ENCODE peak calls at places on chromosome 21, in five cellular contexts. One of them, this sample, is unnamed.

GRCh38 chr21:31182231-31183129 is 144.2 kb upstream of the KRTAP19-8 start:
- DNase-seq in A549: no peak
- DNase-seq in HepG2: no peak
- DNase-seq in GM12878: no peak
- DNase-seq in K562: no peak
- DNase-seq in this sample: no peak

GRCh38 chr21:29084372-29084771 is 10.9 kb upstream of the CCT8 start:
- DNase-seq in A549: no peak
- DNase-seq in HepG2: no peak
- DNase-seq in GM12878: no peak
- DNase-seq in K562: no peak
- DNase-seq in this sample: no peak

GRCh38 chr21:39867198-39867650 is at the start of gene PCP4:
- DNase-seq in A549: peak
- DNase-seq in HepG2: peak
- DNase-seq in GM12878: no peak
- DNase-seq in K562: peak
- DNase-seq in this sample: peak

GRCh38 chr21:28712396-28712795 is 280.3 kb downstream of the LTN1 start:
- DNase-seq in A549: no peak
- DNase-seq in HepG2: no peak
- DNase-seq in GM12878: no peak
- DNase-seq in K562: no peak
- DNase-seq in this sample: no peak

GRCh38 chr21:21952566-21952965 is 954.4 kb downstream of the NCAM2 start:
- DNase-seq in A549: no peak
- DNase-seq in HepG2: no peak
- DNase-seq in GM12878: no peak
- DNase-seq in K562: no peak
- DNase-seq in this sample: no peak

GRCh38 chr21:27693376-27693775 is 726.5 kb upstream of the ADAMTS5 start:
- DNase-seq in A549: no peak
- DNase-seq in HepG2: no peak
- DNase-seq in GM12878: no peak
- DNase-seq in K562: no peak
- DNase-seq in this sample: no peak

GRCh38 chr21:27173052-27173451 is 206.2 kb upstream of the ADAMTS5 start:
- DNase-seq in A549: no peak
- DNase-seq in HepG2: no peak
- DNase-seq in GM12878: no peak
- DNase-seq in K562: no peak
- DNase-seq in this sample: no peak

GRCh38 chr21:15121655-15122120 is 56.9 kb upstream of the NRIP1 start:
- DNase-seq in A549: peak
- DNase-seq in HepG2: peak
- DNase-seq in GM12878: no peak
- DNase-seq in K562: no peak
- DNase-seq in this sample: no peak

GRCh38 chr21:21439761-21440160 is 441.6 kb downstream of the NCAM2 start:
- DNase-seq in A549: no peak
- DNase-seq in HepG2: no peak
- DNase-seq in GM12878: no peak
- DNase-seq in K562: no peak
- DNase-seq in this sample: no peak

GRCh38 chr21:22881131-22881530 is 1882.9 kb downstream of the NCAM2 start:
- DNase-seq in A549: no peak
- DNase-seq in HepG2: no peak
- DNase-seq in GM12878: no peak
- DNase-seq in K562: no peak
- DNase-seq in this sample: no peak

GRCh38 chr21:37257526-37257966 is 9.6 kb downstream of the VPS26C start:
- DNase-seq in A549: peak
- DNase-seq in HepG2: peak
- DNase-seq in GM12878: no peak
- DNase-seq in K562: no peak
- DNase-seq in this sample: no peak

GRCh38 chr21:20591294-20591693 is 406.9 kb upstream of the NCAM2 start:
- DNase-seq in A549: no peak
- DNase-seq in HepG2: no peak
- DNase-seq in GM12878: no peak
- DNase-seq in K562: no peak
- DNase-seq in this sample: no peak

GRCh38 chr21:41066086-41066938 is 101.6 kb upstream of the BACE2 start:
- DNase-seq in A549: no peak
- DNase-seq in HepG2: no peak
- DNase-seq in GM12878: no peak
- DNase-seq in K562: no peak
- DNase-seq in this sample: no peak

GRCh38 chr21:36816556-36817130 is 117.7 kb downstream of the SIM2 start:
- DNase-seq in A549: no peak
- DNase-seq in HepG2: no peak
- DNase-seq in GM12878: no peak
- DNase-seq in K562: no peak
- DNase-seq in this sample: no peak

GRCh38 chr21:37430184-37430821 is 63.7 kb downstream of the DYRK1A start:
- DNase-seq in A549: no peak
- DNase-seq in HepG2: peak
- DNase-seq in GM12878: no peak
- DNase-seq in K562: no peak
- DNase-seq in this sample: no peak

GRCh38 chr21:36695671-36696389 is 3.1 kb upstream of the SIM2 start:
- DNase-seq in A549: no peak
- DNase-seq in HepG2: no peak
- DNase-seq in GM12878: no peak
- DNase-seq in K562: no peak
- DNase-seq in this sample: peak

GRCh38 chr21:28614816-28615215 is 377.9 kb downstream of the LTN1 start:
- DNase-seq in A549: no peak
- DNase-seq in HepG2: no peak
- DNase-seq in GM12878: no peak
- DNase-seq in K562: no peak
- DNase-seq in this sample: no peak

GRCh38 chr21:30984897-30985296 is 53.4 kb downstream of the KRTAP19-8 start:
- DNase-seq in A549: no peak
- DNase-seq in HepG2: no peak
- DNase-seq in GM12878: no peak
- DNase-seq in K562: no peak
- DNase-seq in this sample: no peak

GRCh38 chr21:43299441-43300277 is 127.3 kb downstream of the SIK1 start:
- DNase-seq in A549: no peak
- DNase-seq in HepG2: peak
- DNase-seq in GM12878: no peak
- DNase-seq in K562: no peak
- DNase-seq in this sample: no peak

GRCh38 chr21:43328591-43329360 is 98.2 kb downstream of the SIK1 start:
- DNase-seq in A549: no peak
- DNase-seq in HepG2: no peak
- DNase-seq in GM12878: no peak
- DNase-seq in K562: no peak
- DNase-seq in this sample: no peak

GRCh38 chr21:37571442-37571841 is 204.9 kb downstream of the DYRK1A start:
- DNase-seq in A549: no peak
- DNase-seq in HepG2: no peak
- DNase-seq in GM12878: no peak
- DNase-seq in K562: no peak
- DNase-seq in this sample: no peak

GRCh38 chr21:21003701-21004100 is 5.5 kb downstream of the NCAM2 start:
- DNase-seq in A549: peak
- DNase-seq in HepG2: peak
- DNase-seq in GM12878: no peak
- DNase-seq in K562: peak
- DNase-seq in this sample: peak

GRCh38 chr21:29190920-29191319 is 60.5 kb downstream of the MAP3K7CL start:
- DNase-seq in A549: peak
- DNase-seq in HepG2: peak
- DNase-seq in GM12878: no peak
- DNase-seq in K562: no peak
- DNase-seq in this sample: no peak

GRCh38 chr21:31180256-31181088 is 142.2 kb upstream of the KRTAP19-8 start:
- DNase-seq in A549: peak
- DNase-seq in HepG2: peak
- DNase-seq in GM12878: no peak
- DNase-seq in K562: peak
- DNase-seq in this sample: no peak

GRCh38 chr21:14567557-14568279 is 21.6 kb upstream of the SAMSN1 start:
- DNase-seq in A549: no peak
- DNase-seq in HepG2: no peak
- DNase-seq in GM12878: no peak
- DNase-seq in K562: no peak
- DNase-seq in this sample: no peak

GRCh38 chr21:28111151-28111619 is 881.5 kb downstream of the LTN1 start:
- DNase-seq in A549: no peak
- DNase-seq in HepG2: no peak
- DNase-seq in GM12878: no peak
- DNase-seq in K562: no peak
- DNase-seq in this sample: no peak

GRCh38 chr21:46096596-46096981 is 1.3 kb upstream of the COL6A2 start:
- DNase-seq in A549: no peak
- DNase-seq in HepG2: no peak
- DNase-seq in GM12878: no peak
- DNase-seq in K562: no peak
- DNase-seq in this sample: peak
- TF ChIP-seq ESRRA in A549: no peak
- TF ChIP-seq ESRRA in HepG2: no peak
- TF ChIP-seq ESRRA in GM12878: no peak
- TF ChIP-seq ESRRA in K562: no peak
- TF ChIP-seq ESRRA in this sample: no peak

DNA sequence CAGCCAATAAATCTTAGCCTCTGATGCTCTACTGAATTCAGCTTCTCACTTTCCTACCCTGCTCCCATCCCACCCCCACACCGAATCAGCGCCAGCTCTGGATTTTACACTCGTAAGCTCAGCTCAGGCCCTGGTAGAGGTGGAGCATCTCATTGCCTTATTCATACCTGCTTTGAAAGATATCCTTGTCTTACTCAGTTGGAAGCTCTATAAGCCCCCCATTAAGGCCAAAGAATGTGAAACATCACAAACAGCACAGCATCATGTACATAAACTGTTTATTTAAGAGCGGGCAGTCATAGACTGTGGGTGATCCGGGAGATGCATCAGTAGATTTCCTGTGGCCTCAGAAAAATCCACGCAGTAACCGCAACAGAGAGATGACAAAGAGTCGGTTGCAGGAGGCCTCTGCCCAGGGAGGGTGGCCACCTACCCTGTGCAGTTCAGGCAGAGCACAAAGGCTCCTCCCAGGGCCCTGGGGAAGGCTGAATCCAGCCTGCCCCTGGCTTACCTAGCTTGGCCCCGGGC is 36.4 kb upstream of the ETS2 start:
- DNase-seq in A549: peak
- DNase-seq in HepG2: no peak
- DNase-seq in GM12878: no peak
- DNase-seq in K562: no peak
- DNase-seq in this sample: no peak
- TF ChIP-seq ESRRA in A549: no peak
- TF ChIP-seq ESRRA in HepG2: no peak
- TF ChIP-seq ESRRA in GM12878: no peak
- TF ChIP-seq ESRRA in K562: no peak
- TF ChIP-seq ESRRA in this sample: no peak

DNA sequence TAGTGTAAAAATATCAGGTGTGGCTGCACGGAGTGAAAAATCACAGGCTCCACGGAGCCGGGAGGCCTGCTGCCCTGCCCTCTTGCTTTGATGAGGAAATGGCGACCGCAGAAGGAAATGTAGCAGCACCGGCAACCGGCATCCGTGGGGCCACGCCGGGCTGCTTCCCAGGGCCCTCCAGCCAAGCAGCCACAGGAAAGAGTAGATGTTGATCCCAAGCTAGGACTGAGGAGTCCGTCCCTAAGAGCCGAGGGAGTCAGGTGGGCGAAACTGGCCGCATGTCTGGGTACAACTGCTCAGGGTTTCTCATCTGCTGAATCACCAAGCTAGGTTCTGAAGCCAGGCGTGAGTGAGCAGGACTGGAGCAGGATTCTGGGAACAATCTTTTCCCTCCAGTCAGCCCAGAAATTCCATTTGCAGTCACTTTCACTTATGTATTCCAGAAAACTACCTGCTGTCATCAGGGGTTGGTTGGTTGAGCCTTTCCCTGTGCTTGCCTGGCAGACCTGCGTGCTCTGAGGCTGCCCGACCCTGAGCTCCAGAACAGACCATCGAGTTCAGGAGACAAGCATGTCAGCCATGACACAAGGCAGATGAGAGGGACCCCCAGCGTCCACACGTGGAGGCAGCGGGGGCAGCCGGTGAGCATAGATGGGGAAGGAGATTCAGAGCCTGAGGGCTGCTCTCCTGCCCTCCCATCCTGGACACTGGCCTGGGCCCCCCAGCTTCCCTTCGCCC is 5.8 kb upstream of the ITGB2 start:
- DNase-seq in A549: no peak
- DNase-seq in HepG2: no peak
- DNase-seq in GM12878: no peak
- DNase-seq in K562: no peak
- DNase-seq in this sample: no peak
- TF ChIP-seq ESRRA in A549: no peak
- TF ChIP-seq ESRRA in HepG2: no peak
- TF ChIP-seq ESRRA in GM12878: no peak
- TF ChIP-seq ESRRA in K562: no peak
- TF ChIP-seq ESRRA in this sample: no peak

GRCh38 chr21:42299324-42300044 is 15.7 kb downstream of the TFF3 start:
- DNase-seq in A549: no peak
- DNase-seq in HepG2: no peak
- DNase-seq in GM12878: no peak
- DNase-seq in K562: no peak
- DNase-seq in this sample: no peak

GRCh38 chr21:42298657-42299056 is 16.6 kb downstream of the TFF3 start:
- DNase-seq in A549: no peak
- DNase-seq in HepG2: no peak
- DNase-seq in GM12878: no peak
- DNase-seq in K562: no peak
- DNase-seq in this sample: no peak

GRCh38 chr21:42297372-42297771 is 17.8 kb downstream of the TFF3 start:
- DNase-seq in A549: no peak
- DNase-seq in HepG2: no peak
- DNase-seq in GM12878: no peak
- DNase-seq in K562: no peak
- DNase-seq in this sample: no peak

GRCh38 chr21:42300045-42300583 is 15.1 kb downstream of the TFF3 start:
- DNase-seq in A549: no peak
- DNase-seq in HepG2: no peak
- DNase-seq in GM12878: no peak
- DNase-seq in K562: no peak
- DNase-seq in this sample: no peak

DNA sequence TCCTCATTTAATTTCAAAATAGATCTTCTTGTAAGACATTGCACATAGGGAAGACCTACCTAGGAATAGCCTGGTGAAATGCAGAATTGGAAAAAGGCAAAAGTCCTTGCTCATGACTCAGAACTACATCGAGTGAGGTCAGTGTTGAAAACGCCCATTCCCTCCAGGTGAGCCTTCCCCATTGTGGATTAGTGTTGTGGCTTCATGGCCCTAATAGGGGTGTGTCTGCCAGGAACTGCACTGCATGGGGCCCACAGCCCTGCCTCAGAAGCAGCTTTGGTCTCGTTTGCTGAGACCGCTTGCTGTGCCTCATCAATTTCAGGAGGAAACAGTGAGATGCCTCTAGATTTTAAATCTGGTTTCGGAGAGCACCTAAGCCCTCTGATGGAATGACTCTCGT is 17.0 kb downstream of the TFF3 start:
- DNase-seq in A549: no peak
- DNase-seq in HepG2: no peak
- DNase-seq in GM12878: no peak
- DNase-seq in K562: no peak
- DNase-seq in this sample: no peak
- TF ChIP-seq ESRRA in A549: no peak
- TF ChIP-seq ESRRA in HepG2: no peak
- TF ChIP-seq ESRRA in GM12878: no peak
- TF ChIP-seq ESRRA in K562: no peak
- TF ChIP-seq ESRRA in this sample: no peak